ENCODE peak calls at places on chromosome 19, in six cellular contexts. One of them, this sample, is unnamed.
A peak's percentile ranks its signal among the peaks of the same experiment; 100 is the strongest.

GRCh38 chr19:37692956-37693660 is 26.5 kb downstream of the ZNF607 start:
- DNase-seq in neuronal stem cell: no peak
- DNase-seq in pancreas: no peak
- DNase-seq in brain microvascular endothelial cell: no peak
- DNase-seq in aorta: no peak
- DNase-seq in GM12865: no peak
- DNase-seq in this sample: no peak

GRCh38 chr19:54469496-54469934 is 3.6 kb downstream of the CDC42EP5 start:
- DNase-seq in brain microvascular endothelial cell: no peak
- DNase-seq in neuronal stem cell: no peak
- DNase-seq in GM12865: no peak
- DNase-seq in pancreas: no peak
- DNase-seq in aorta: peak; percentile 83
- DNase-seq in this sample: no peak

GRCh38 chr19:56170261-56170660 is 5.5 kb upstream of the GALP start:
- DNase-seq in GM12865: no peak
- DNase-seq in pancreas: peak; percentile 63
- DNase-seq in brain microvascular endothelial cell: peak; percentile 16
- DNase-seq in neuronal stem cell: no peak
- DNase-seq in aorta: no peak
- DNase-seq in this sample: no peak

GRCh38 chr19:8473652-8474476 is 28.6 kb downstream of the PRAM1 start:
- DNase-seq in pancreas: no peak
- DNase-seq in GM12865: peak; percentile 71
- DNase-seq in brain microvascular endothelial cell: no peak
- DNase-seq in aorta: no peak
- DNase-seq in neuronal stem cell: no peak
- DNase-seq in this sample: no peak

GRCh38 chr19:29845576-29846176 is 33.9 kb downstream of the CCNE1 start:
- DNase-seq in pancreas: no peak
- DNase-seq in GM12865: peak; percentile 54
- DNase-seq in brain microvascular endothelial cell: peak; percentile 26
- DNase-seq in neuronal stem cell: no peak
- DNase-seq in aorta: peak; percentile 72
- DNase-seq in this sample: no peak

GRCh38 chr19:18847516-18848463 is 16.0 kb downstream of the UPF1 start:
- DNase-seq in neuronal stem cell: no peak
- DNase-seq in pancreas: no peak
- DNase-seq in GM12865: no peak
- DNase-seq in brain microvascular endothelial cell: no peak
- DNase-seq in aorta: peak; percentile 80
- DNase-seq in this sample: no peak

GRCh38 chr19:37931941-37932655 is 25.1 kb downstream of the SIPA1L3 start:
- DNase-seq in GM12865: peak; percentile 72
- DNase-seq in neuronal stem cell: peak; percentile 70
- DNase-seq in brain microvascular endothelial cell: peak; percentile 68
- DNase-seq in pancreas: peak; percentile 83
- DNase-seq in aorta: peak; percentile 84
- DNase-seq in this sample: no peak

GRCh38 chr19:34236035-34236793 is 18.1 kb upstream of the GARRE1 start:
- DNase-seq in brain microvascular endothelial cell: no peak
- DNase-seq in pancreas: no peak
- DNase-seq in GM12865: no peak
- DNase-seq in aorta: no peak
- DNase-seq in neuronal stem cell: no peak
- DNase-seq in this sample: no peak

GRCh38 chr19:36604656-36605100 is 435 bp upstream of the ZNF382 start:
- DNase-seq in GM12865: peak; percentile 77
- DNase-seq in brain microvascular endothelial cell: peak; percentile 54
- DNase-seq in aorta: peak; percentile 85
- DNase-seq in pancreas: peak; percentile 51
- DNase-seq in neuronal stem cell: no peak
- DNase-seq in this sample: peak; percentile 83

GRCh38 chr19:58196911-58197616 is 14.2 kb downstream of the ZNF274 start:
- DNase-seq in GM12865: peak; percentile 44
- DNase-seq in brain microvascular endothelial cell: no peak
- DNase-seq in aorta: no peak
- DNase-seq in pancreas: no peak
- DNase-seq in neuronal stem cell: no peak
- DNase-seq in this sample: peak; percentile 21

GRCh38 chr19:58277197-58277596 is 1.6 kb upstream of the ZNF8 start:
- DNase-seq in pancreas: no peak
- DNase-seq in aorta: peak; percentile 49
- DNase-seq in brain microvascular endothelial cell: no peak
- DNase-seq in GM12865: no peak
- DNase-seq in neuronal stem cell: no peak
- DNase-seq in this sample: no peak

GRCh38 chr19:29837448-29837961 is 25.7 kb downstream of the CCNE1 start:
- DNase-seq in GM12865: peak; percentile 92
- DNase-seq in aorta: no peak
- DNase-seq in neuronal stem cell: no peak
- DNase-seq in pancreas: no peak
- DNase-seq in brain microvascular endothelial cell: no peak
- DNase-seq in this sample: peak; percentile 50

GRCh38 chr19:52369463-52370340 is at the start of gene ZNF880:
- DNase-seq in aorta: peak; percentile 98
- DNase-seq in GM12865: peak; percentile 22
- DNase-seq in neuronal stem cell: peak; percentile 83
- DNase-seq in pancreas: peak; percentile 88
- DNase-seq in brain microvascular endothelial cell: peak; percentile 87
- DNase-seq in this sample: peak; percentile 91

GRCh38 chr19:33256266-33256665 is 30.6 kb upstream of the SLC7A10 start:
- DNase-seq in neuronal stem cell: no peak
- DNase-seq in brain microvascular endothelial cell: no peak
- DNase-seq in pancreas: no peak
- DNase-seq in aorta: no peak
- DNase-seq in GM12865: no peak
- DNase-seq in this sample: no peak

GRCh38 chr19:55750715-55751114 is 8.2 kb upstream of the RFPL4A start:
- DNase-seq in brain microvascular endothelial cell: no peak
- DNase-seq in neuronal stem cell: no peak
- DNase-seq in pancreas: no peak
- DNase-seq in GM12865: no peak
- DNase-seq in aorta: no peak
- DNase-seq in this sample: no peak

GRCh38 chr19:29040951-29041350 is 172.0 kb downstream of the UQCRFS1 start:
- DNase-seq in neuronal stem cell: peak; percentile 67
- DNase-seq in GM12865: no peak
- DNase-seq in pancreas: no peak
- DNase-seq in brain microvascular endothelial cell: no peak
- DNase-seq in aorta: no peak
- DNase-seq in this sample: no peak

GRCh38 chr19:41808663-41809566 is 12.5 kb downstream of the CEACAM3 start:
- DNase-seq in neuronal stem cell: no peak
- DNase-seq in GM12865: no peak
- DNase-seq in pancreas: no peak
- DNase-seq in aorta: peak; percentile 70
- DNase-seq in brain microvascular endothelial cell: no peak
- DNase-seq in this sample: no peak

GRCh38 chr19:6198896-6199239 is 63.4 kb downstream of the ACSBG2 start:
- DNase-seq in aorta: no peak
- DNase-seq in pancreas: no peak
- DNase-seq in GM12865: peak; percentile 57
- DNase-seq in brain microvascular endothelial cell: no peak
- DNase-seq in neuronal stem cell: no peak
- DNase-seq in this sample: no peak

GRCh38 chr19:46481947-46482346 is 10.6 kb upstream of the PNMA8A start:
- DNase-seq in brain microvascular endothelial cell: no peak
- DNase-seq in neuronal stem cell: no peak
- DNase-seq in pancreas: no peak
- DNase-seq in aorta: no peak
- DNase-seq in GM12865: no peak
- DNase-seq in this sample: no peak

GRCh38 chr19:55678121-55678671 is 3.2 kb downstream of the EPN1 start:
- DNase-seq in aorta: no peak
- DNase-seq in GM12865: peak; percentile 97
- DNase-seq in neuronal stem cell: no peak
- DNase-seq in pancreas: no peak
- DNase-seq in brain microvascular endothelial cell: no peak
- DNase-seq in this sample: no peak

GRCh38 chr19:54444737-54445136 is 4.3 kb upstream of the LENG8 start:
- DNase-seq in brain microvascular endothelial cell: no peak
- DNase-seq in pancreas: peak; percentile 48
- DNase-seq in GM12865: no peak
- DNase-seq in neuronal stem cell: no peak
- DNase-seq in aorta: no peak
- DNase-seq in this sample: no peak

GRCh38 chr19:46678110-46678732 is 17.2 kb upstream of the DACT3 start:
- DNase-seq in aorta: no peak
- DNase-seq in pancreas: peak; percentile 15
- DNase-seq in GM12865: peak; percentile 72
- DNase-seq in neuronal stem cell: no peak
- DNase-seq in brain microvascular endothelial cell: no peak
- DNase-seq in this sample: peak; percentile 49

GRCh38 chr19:5149508-5149907 is 180.6 kb downstream of the KDM4B start:
- DNase-seq in aorta: peak; percentile 57
- DNase-seq in GM12865: no peak
- DNase-seq in pancreas: no peak
- DNase-seq in neuronal stem cell: no peak
- DNase-seq in brain microvascular endothelial cell: no peak
- DNase-seq in this sample: peak; percentile 40

GRCh38 chr19:795691-796581 is 1.3 kb upstream of the PTBP1 start:
- DNase-seq in brain microvascular endothelial cell: no peak
- DNase-seq in pancreas: no peak
- DNase-seq in GM12865: no peak
- DNase-seq in neuronal stem cell: no peak
- DNase-seq in aorta: no peak
- DNase-seq in this sample: no peak
- H3K4me3 ChIP-seq in brain microvascular endothelial cell: peak overlapping the region; percentile 67
- H3K4me3 ChIP-seq in pancreas: peak overlapping the region; percentile 72
- H3K4me3 ChIP-seq in GM12865: peak overlapping the region; percentile 84
- H3K4me3 ChIP-seq in neuronal stem cell: peak overlapping the region; percentile 66
- H3K4me3 ChIP-seq in aorta: peak overlapping the region; percentile 49
- H3K4me3 ChIP-seq in this sample: peak overlapping the region; percentile 68

DNA sequence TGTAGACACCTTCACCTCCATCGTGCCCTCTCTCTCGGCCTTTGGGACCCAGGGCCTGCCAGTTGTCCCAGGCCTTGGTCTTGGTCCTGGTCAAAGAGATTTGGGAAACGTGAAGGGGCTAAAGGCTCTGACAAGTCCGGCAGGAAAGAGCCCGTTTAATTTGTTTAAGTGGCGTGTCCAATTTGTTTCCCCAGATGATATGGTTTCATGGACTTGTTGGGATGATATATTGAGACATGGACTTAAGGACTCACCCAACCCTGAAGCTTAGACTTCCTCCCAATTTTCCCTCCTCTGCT is 2.7 kb downstream of the CLEC11A start:
- DNase-seq in GM12865: no peak
- DNase-seq in aorta: no peak
- DNase-seq in pancreas: no peak
- DNase-seq in neuronal stem cell: no peak
- DNase-seq in brain microvascular endothelial cell: no peak
- DNase-seq in this sample: no peak
- H3K4me3 ChIP-seq in GM12865: no peak overlapping the region
- H3K4me3 ChIP-seq in aorta: no peak overlapping the region
- H3K4me3 ChIP-seq in pancreas: no peak overlapping the region
- H3K4me3 ChIP-seq in neuronal stem cell: peak overlapping the region; percentile 71
- H3K4me3 ChIP-seq in brain microvascular endothelial cell: no peak overlapping the region
- H3K4me3 ChIP-seq in this sample: peak overlapping the region; percentile 56

GRCh38 chr19:16447015-16447384 is 24.8 kb downstream of the EPS15L1 start:
- DNase-seq in neuronal stem cell: no peak
- DNase-seq in brain microvascular endothelial cell: peak; percentile 91
- DNase-seq in GM12865: peak; percentile 89
- DNase-seq in pancreas: no peak
- DNase-seq in aorta: peak; percentile 86
- DNase-seq in this sample: peak; percentile 46
- H3K4me3 ChIP-seq in neuronal stem cell: no peak overlapping the region
- H3K4me3 ChIP-seq in brain microvascular endothelial cell: no peak overlapping the region
- H3K4me3 ChIP-seq in GM12865: peak overlapping the region; percentile 38
- H3K4me3 ChIP-seq in pancreas: no peak overlapping the region
- H3K4me3 ChIP-seq in aorta: no peak overlapping the region
- H3K4me3 ChIP-seq in this sample: no peak overlapping the region

GRCh38 chr19:2454962-2455409 is 1.8 kb downstream of the LMNB2 start:
- DNase-seq in GM12865: no peak
- DNase-seq in pancreas: no peak
- DNase-seq in brain microvascular endothelial cell: no peak
- DNase-seq in aorta: no peak
- DNase-seq in neuronal stem cell: no peak
- DNase-seq in this sample: no peak
- H3K4me3 ChIP-seq in GM12865: peak overlapping the region; percentile 88
- H3K4me3 ChIP-seq in pancreas: no peak overlapping the region
- H3K4me3 ChIP-seq in brain microvascular endothelial cell: peak overlapping the region; percentile 87
- H3K4me3 ChIP-seq in aorta: no peak overlapping the region
- H3K4me3 ChIP-seq in neuronal stem cell: peak overlapping the region; percentile 78
- H3K4me3 ChIP-seq in this sample: no peak overlapping the region

GRCh38 chr19:45090034-45090433 is 2.9 kb upstream of the PPP1R37 start:
- DNase-seq in pancreas: no peak
- DNase-seq in brain microvascular endothelial cell: no peak
- DNase-seq in aorta: no peak
- DNase-seq in neuronal stem cell: no peak
- DNase-seq in GM12865: no peak
- DNase-seq in this sample: no peak

GRCh38 chr19:45087531-45087930 is 5.4 kb upstream of the PPP1R37 start:
- DNase-seq in brain microvascular endothelial cell: no peak
- DNase-seq in GM12865: no peak
- DNase-seq in neuronal stem cell: no peak
- DNase-seq in aorta: no peak
- DNase-seq in pancreas: no peak
- DNase-seq in this sample: peak; percentile 90

GRCh38 chr19:45092747-45093678 is at the start of gene PPP1R37:
- DNase-seq in aorta: peak; percentile 97
- DNase-seq in pancreas: peak; percentile 96
- DNase-seq in brain microvascular endothelial cell: peak; percentile 92
- DNase-seq in neuronal stem cell: peak; percentile 98
- DNase-seq in GM12865: peak; percentile 99
- DNase-seq in this sample: peak; percentile 88

GRCh38 chr19:45091031-45091918 is 1.7 kb upstream of the PPP1R37 start:
- DNase-seq in neuronal stem cell: peak; percentile 99
- DNase-seq in aorta: peak; percentile 100
- DNase-seq in GM12865: peak; percentile 100
- DNase-seq in brain microvascular endothelial cell: peak; percentile 98
- DNase-seq in pancreas: peak; percentile 98
- DNase-seq in this sample: peak; percentile 93

DNA sequence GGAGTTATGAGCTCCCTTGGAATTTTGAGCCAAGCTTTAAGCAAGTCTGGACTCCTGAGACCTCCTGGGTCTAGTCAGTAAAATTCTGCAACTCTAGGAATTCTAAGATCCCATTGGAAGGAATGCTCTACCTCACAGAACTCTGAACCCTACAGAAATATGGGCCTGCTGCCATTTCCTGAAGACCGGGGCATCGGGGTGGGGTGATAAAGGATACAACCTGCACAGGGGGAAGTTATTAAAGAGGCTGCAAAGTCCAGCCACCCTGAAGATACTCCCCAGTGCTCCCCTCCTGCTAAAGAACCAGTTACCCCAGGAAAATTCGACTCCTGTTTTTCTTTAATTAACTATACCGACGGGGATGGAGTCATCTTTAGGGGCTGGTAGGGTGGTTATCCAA is 2.4 kb upstream of the PPP1R37 start:
- DNase-seq in pancreas: no peak
- DNase-seq in brain microvascular endothelial cell: no peak
- DNase-seq in neuronal stem cell: no peak
- DNase-seq in aorta: no peak
- DNase-seq in GM12865: no peak
- DNase-seq in this sample: no peak
- H3K4me3 ChIP-seq in pancreas: peak overlapping the region; percentile 16
- H3K4me3 ChIP-seq in brain microvascular endothelial cell: peak overlapping the region; percentile 53
- H3K4me3 ChIP-seq in neuronal stem cell: peak overlapping the region; percentile 96
- H3K4me3 ChIP-seq in aorta: no peak overlapping the region
- H3K4me3 ChIP-seq in GM12865: no peak overlapping the region
- H3K4me3 ChIP-seq in this sample: no peak overlapping the region

GRCh38 chr19:10929402-10929794 is 787 bp downstream of the TIMM29 start:
- DNase-seq in pancreas: no peak
- DNase-seq in GM12865: no peak
- DNase-seq in aorta: no peak
- DNase-seq in neuronal stem cell: no peak
- DNase-seq in brain microvascular endothelial cell: no peak
- DNase-seq in this sample: no peak
- H3K4me3 ChIP-seq in pancreas: peak overlapping the region; percentile 98
- H3K4me3 ChIP-seq in GM12865: peak overlapping the region; percentile 82
- H3K4me3 ChIP-seq in aorta: peak overlapping the region; percentile 67
- H3K4me3 ChIP-seq in neuronal stem cell: peak overlapping the region; percentile 97
- H3K4me3 ChIP-seq in brain microvascular endothelial cell: peak overlapping the region; percentile 90
- H3K4me3 ChIP-seq in this sample: peak overlapping the region; percentile 74